ENCODE peak calls at places on chromosomes 11 and 22, in nine cellular contexts. M is cardiac septum; A is effector CD4-positive, alpha-beta T cell; C is HT1080; H is ascending aorta; J is ELF-1; Z is NCI-H1930; W is NCI-H1436; L is DMS153. P is an unnamed sample.
A peak's percentile ranks its signal among the peaks of the same experiment; 100 is the strongest.

GRCh38 chr22:39706406-39707150 is 136.0 kb downstream of the CACNA1I start:
- DNase-seq in A (no peak), W (no peak), M (no peak), H (no peak), L (no peak), J (no peak), Z (no peak), C (no peak), P (no peak)

GRCh38 chr22:46846154-46846831 is 83.8 kb downstream of the TBC1D22A start:
- DNase-seq in L (no peak), A (no peak), W (no peak), J (no peak), H (no peak), Z (no peak), C (no peak), M (no peak), P (no peak)

GRCh38 chr11:130850185-130850944 is 65.9 kb downstream of the SNX19 start:
- DNase-seq in M (no peak), Z (no peak), J (no peak), A (no peak), W (no peak), C (no peak), L (no peak), H (no peak), P (no peak)

GRCh38 chr11:113022267-113022666 is 61.0 kb downstream of the NCAM1 start:
- DNase-seq in C (no peak), A (no peak), W (no peak), J (no peak), M (no peak), L (no peak), H (no peak), Z (no peak), P (no peak)

GRCh38 chr22:21047730-21048129 is 2.0 kb downstream of the LRRC74B start:
- DNase-seq in J (no peak), Z (no peak), C (no peak), L (peak; percentile 78), M (no peak), A (no peak), H (no peak), W (no peak), P (no peak)

GRCh38 chr22:30251661-30252226 is 5.2 kb upstream of the LIF start:
- DNase-seq in J (no peak), M (no peak), Z (no peak), W (no peak), L (no peak), H (no peak), C (peak; percentile 76), A (no peak), P (no peak)

GRCh38 chr11:110425751-110426545 is 3.8 kb upstream of the FDX1 start:
- DNase-seq in C (peak; percentile 44), Z (no peak), M (no peak), H (no peak), J (no peak), W (no peak), A (no peak), L (no peak), P (no peak)

GRCh38 chr11:83238111-83238510 is 44.6 kb downstream of the ANKRD42 start:
- DNase-seq in Z (no peak), C (no peak), J (no peak), A (no peak), W (no peak), L (no peak), H (no peak), M (no peak), P (no peak)

GRCh38 chr11:35725880-35726279 is 63.3 kb downstream of the TRIM44 start:
- DNase-seq in J (no peak), C (peak; percentile 78), H (no peak), M (no peak), Z (no peak), A (no peak), L (no peak), W (no peak), P (no peak)

GRCh38 chr11:40602866-40603578 is 856.4 kb downstream of the LRRC4C start:
- DNase-seq in M (no peak), L (no peak), Z (no peak), J (no peak), C (peak; percentile 84), W (no peak), A (no peak), H (no peak), P (no peak)

GRCh38 chr11:62805991-62806441 is 776 bp upstream of the NXF1 start:
- DNase-seq in A (no peak), H (no peak), J (peak; percentile 22), M (no peak), L (no peak), C (no peak), Z (no peak), W (no peak), P (no peak)

GRCh38 chr11:107549253-107549953 is 16.1 kb downstream of the ALKBH8 start:
- DNase-seq in A (peak; percentile 20), M (no peak), W (peak; percentile 23), Z (peak; percentile 16), J (no peak), C (peak; percentile 29), H (no peak), L (no peak), P (no peak)

GRCh38 chr11:12149672-12150225 is 39.4 kb downstream of the MICAL2 start:
- DNase-seq in W (no peak), A (no peak), H (no peak), M (no peak), Z (no peak), L (no peak), J (no peak), C (no peak), P (peak; percentile 45)

GRCh38 chr11:61906522-61906909 is 10.8 kb downstream of the RAB3IL1 start:
- DNase-seq in L (no peak), C (no peak), A (no peak), H (no peak), M (no peak), Z (no peak), J (no peak), W (no peak), P (no peak)

GRCh38 chr11:33060271-33060670 is 20.9 kb downstream of the TCP11L1 start:
- DNase-seq in A (no peak), L (no peak), H (no peak), C (no peak), Z (no peak), W (no peak), J (no peak), M (no peak), P (no peak)

GRCh38 chr11:88338223-88338661 is 706 bp upstream of the CTSC start:
- DNase-seq in W (no peak), C (no peak), M (peak; percentile 81), Z (no peak), J (peak; percentile 49), A (peak; percentile 33), H (no peak), L (no peak), P (peak; percentile 12)

GRCh38 chr22:49671331-49672012 is 156.2 kb downstream of the BRD1 start:
- DNase-seq in W (no peak), A (no peak), H (no peak), J (no peak), L (no peak), M (no peak), C (no peak), Z (no peak), P (no peak)

P was measured in hypothalamus.